ENCODE peak calls at places on chromosomes 12 and 14, in five cellular contexts. H is endodermal cell, R is RWPE1, L is cardiac muscle cell, E is body of pancreas. T is an unnamed sample.

GRCh38 chr14:71029236-71029781 is 122.0 kb downstream of the PCNX1 start:
- DNase-seq in H (no peak), R (no peak), L (no peak), E (no peak), T (no peak)

GRCh38 chr12:5197127-5197526 is 153.4 kb downstream of the KCNA5 start:
- DNase-seq in H (no peak), R (no peak), L (no peak), E (no peak), T (no peak)

GRCh38 chr12:5383961-5384360 is 47.9 kb upstream of the NTF3 start:
- DNase-seq in H (no peak), R (no peak), L (no peak), E (no peak), T (no peak)

GRCh38 chr14:67410313-67410712 is 1.7 kb downstream of the PLEK2 start:
- DNase-seq in H (no peak), R (peak; percentile 58), L (no peak), E (no peak), T (no peak)

GRCh38 chr14:77923131-77923933 is 123.4 kb downstream of the ADCK1 start:
- DNase-seq in H (no peak), R (no peak), L (no peak), E (no peak), T (no peak)

GRCh38 chr12:132206093-132206434 is 61.8 kb downstream of the NOC4L start:
- DNase-seq in H (no peak), R (no peak), L (no peak), E (no peak), T (no peak)

GRCh38 chr14:24794906-24795305 is 160.9 kb upstream of the GZMB start:
- DNase-seq in H (no peak), R (no peak), L (no peak), E (no peak), T (no peak)

GRCh38 chr12:52274521-52274920 is at the start of gene KRT86:
- DNase-seq in H (no peak), R (no peak), L (no peak), E (no peak), T (no peak)

GRCh38 chr12:111298583-111299436 is 70.1 kb downstream of the PHETA1 start:
- DNase-seq in H (peak; percentile 97), R (peak; percentile 69), L (peak; percentile 69), E (peak; percentile 48), T (peak; percentile 23)

GRCh38 chr12:64470507-64470906 is 18.6 kb downstream of the TBK1 start:
- DNase-seq in H (no peak), R (no peak), L (no peak), E (no peak), T (no peak)

GRCh38 chr12:104337030-104337558 is 33.6 kb downstream of the EID3 start:
- DNase-seq in H (no peak), R (no peak), L (no peak), E (no peak), T (no peak)
- H3K27ac ChIP-seq in H (no peak overlapping the region), R (no peak overlapping the region), L (no peak overlapping the region), E (no peak overlapping the region), T (no peak overlapping the region)

GRCh38 chr12:65533177-65533883 is 254.8 kb downstream of the MSRB3 start:
- DNase-seq in H (no peak), R (no peak), L (peak; percentile 22), E (no peak), T (no peak)

GRCh38 chr12:65532162-65532561 is 253.7 kb downstream of the MSRB3 start:
- DNase-seq in H (no peak), R (no peak), L (no peak), E (no peak), T (no peak)

GRCh38 chr12:65532744-65533143 is 254.3 kb downstream of the MSRB3 start:
- DNase-seq in H (no peak), R (no peak), L (peak; percentile 58), E (no peak), T (no peak)

GRCh38 chr12:65528127-65528526 is 249.6 kb downstream of the MSRB3 start:
- DNase-seq in H (no peak), R (no peak), L (no peak), E (no peak), T (no peak)

GRCh38 chr12:65529771-65530435 is 251.4 kb downstream of the MSRB3 start:
- DNase-seq in H (no peak), R (no peak), L (no peak), E (no peak), T (no peak)
- TF ChIP-seq CTCF in H (no peak), R (no peak), L (no peak), E (no peak), T (no peak)

GRCh38 chr14:85604021-85604420 is 74.1 kb downstream of the FLRT2 start:
- DNase-seq in H (no peak), R (no peak), L (no peak), E (no peak), T (no peak)
- H3K27ac ChIP-seq in H (no peak overlapping the region), R (no peak overlapping the region), L (no peak overlapping the region), E (no peak overlapping the region), T (no peak overlapping the region)

GRCh38 chr12:32457251-32458025 is 58.1 kb downstream of the FGD4 start:
- DNase-seq in H (peak; percentile 20), R (no peak), L (peak; percentile 57), E (no peak), T (no peak)

GRCh38 chr12:32451816-32452215 is 52.5 kb downstream of the FGD4 start:
- DNase-seq in H (peak; percentile 30), R (no peak), L (no peak), E (no peak), T (no peak)

GRCh38 chr12:32454075-32454474 is 54.7 kb downstream of the FGD4 start:
- DNase-seq in H (peak; percentile 47), R (peak; percentile 69), L (peak; percentile 72), E (no peak), T (no peak)

GRCh38 chr12:32454866-32455265 is 55.5 kb downstream of the FGD4 start:
- DNase-seq in H (peak; percentile 61), R (no peak), L (peak; percentile 61), E (no peak), T (peak; percentile 24)

DNA sequence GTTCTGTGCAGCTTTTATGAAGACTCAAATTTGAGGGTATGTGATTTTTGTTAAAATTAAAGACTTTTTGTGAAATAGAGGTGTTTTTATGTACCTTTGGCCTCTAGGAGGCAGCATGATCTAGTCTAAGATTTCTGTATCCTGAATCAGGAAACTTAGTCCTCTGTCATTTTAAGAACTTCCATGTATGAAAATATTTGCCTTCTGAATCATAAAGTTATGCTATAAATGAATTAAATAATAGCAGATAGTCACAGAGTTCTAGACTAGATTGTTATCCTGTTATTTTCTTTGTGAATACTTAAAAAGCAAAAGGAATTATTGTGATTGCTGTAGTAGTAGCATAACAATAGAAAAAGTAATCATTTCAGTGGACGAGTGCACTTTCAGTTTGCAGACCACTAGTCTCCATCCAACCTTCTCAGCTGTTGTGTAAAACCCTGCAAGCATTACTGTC is 56.3 kb downstream of the FGD4 start:
- DNase-seq in H (peak; percentile 31), R (peak; percentile 57), L (peak; percentile 86), E (no peak), T (peak; percentile 71)
- TF ChIP-seq CTCF in H (peak; percentile 99), R (peak; percentile 73), L (peak; percentile 62), E (peak; percentile 49), T (peak; percentile 62)

GRCh38 chr12:124471828-124472227 is 95.6 kb downstream of the NCOR2 start:
- DNase-seq in H (no peak), R (no peak), L (no peak), E (no peak), T (no peak)

GRCh38 chr12:124472690-124473279 is 94.6 kb downstream of the NCOR2 start:
- DNase-seq in H (no peak), R (no peak), L (no peak), E (no peak), T (peak; percentile 10)

GRCh38 chr12:124470139-124470538 is 97.3 kb downstream of the NCOR2 start:
- DNase-seq in H (no peak), R (no peak), L (no peak), E (no peak), T (no peak)

GRCh38 chr12:124469193-124469888 is 98.1 kb downstream of the NCOR2 start:
- DNase-seq in H (peak; percentile 88), R (no peak), L (peak; percentile 23), E (no peak), T (no peak)

GRCh38 chr12:124470806-124471205 is 96.6 kb downstream of the NCOR2 start:
- DNase-seq in H (no peak), R (no peak), L (no peak), E (no peak), T (no peak)
- H3K27ac ChIP-seq in H (no peak overlapping the region), R (peak overlapping the region; percentile 17), L (no peak overlapping the region), E (no peak overlapping the region), T (no peak overlapping the region)

GRCh38 chr14:37116933-37117844 is 55.2 kb downstream of the SLC25A21 start:
- DNase-seq in H (no peak), R (peak; percentile 71), L (no peak), E (no peak), T (no peak)
- TF ChIP-seq CTCF in H (peak; percentile 68), R (peak; percentile 40), L (no peak), E (no peak), T (no peak)

DNA sequence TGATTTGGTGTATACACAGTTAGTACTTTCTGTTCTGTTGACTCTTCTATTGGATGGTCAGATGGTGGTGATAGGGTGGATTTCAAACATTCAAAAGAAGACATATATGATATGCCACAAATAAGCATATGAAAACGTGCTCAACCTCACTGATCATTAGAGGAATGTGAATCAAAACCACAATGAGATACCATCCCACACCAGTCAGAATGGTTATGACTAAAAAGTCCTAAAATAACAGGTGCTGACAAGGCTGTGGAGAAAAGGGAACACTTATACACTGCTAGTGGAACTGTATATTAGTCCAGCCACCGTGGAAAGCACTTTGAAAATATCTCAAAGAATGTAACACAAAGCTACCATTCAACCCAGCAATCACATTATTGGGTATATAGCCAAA is 425.5 kb downstream of the C12orf50 start:
- DNase-seq in H (no peak), R (no peak), L (no peak), E (no peak), T (no peak)
- H3K27ac ChIP-seq in H (no peak overlapping the region), R (no peak overlapping the region), L (no peak overlapping the region), E (no peak overlapping the region), T (no peak overlapping the region)